ENCODE peak calls at places on chromosome 11, in six cellular contexts. P, V, Y, S, O and F are unnamed samples.

GRCh38 chr11:45852018-45852711 is 4.9 kb downstream of the CRY2 start:
- DNase-seq in P (no peak), V (no peak), Y (no peak), S (no peak), O (no peak), F (no peak)

GRCh38 chr11:2593393-2593950 is 106.3 kb downstream of the KCNQ1OT1 start:
- DNase-seq in P (no peak), V (no peak), Y (no peak), S (no peak), O (no peak), F (no peak)

GRCh38 chr11:8757047-8757446 is 74.5 kb downstream of the RPL27A start:
- DNase-seq in P (peak; percentile 45), V (no peak), Y (no peak), S (no peak), O (no peak), F (no peak)

GRCh38 chr11:59206635-59207034 is 6.1 kb downstream of the MPEG1 start:
- DNase-seq in P (peak; percentile 34), V (no peak), Y (no peak), S (peak; percentile 26), O (peak; percentile 50), F (peak; percentile 48)

GRCh38 chr11:44171518-44171917 is 76.0 kb downstream of the EXT2 start:
- DNase-seq in P (no peak), V (peak; percentile 42), Y (no peak), S (no peak), O (no peak), F (peak; percentile 17)

GRCh38 chr11:69915501-69916250 is 96.5 kb upstream of the FGF3 start:
- DNase-seq in P (peak; percentile 50), V (no peak), Y (peak; percentile 76), S (peak; percentile 48), O (peak; percentile 75), F (peak; percentile 34)

GRCh38 chr11:69483696-69484426 is 2.4 kb downstream of the LINC01488 start:
- DNase-seq in P (no peak), V (no peak), Y (no peak), S (no peak), O (no peak), F (no peak)

GRCh38 chr11:96303067-96303466 is 39.9 kb downstream of the MAML2 start:
- DNase-seq in P (peak; percentile 85), V (peak; percentile 54), Y (no peak), S (no peak), O (peak; percentile 29), F (no peak)